ENCODE peak calls at places on chromosomes 6 and 20, in ten cellular contexts. U, T, J, B, P, Z, M, K, Q and X are unnamed samples.

GRCh38 chr6:154508573-154509375 is 1.7 kb downstream of the CNKSR3 start:
- DNase-seq in T (no peak), P (no peak), U (no peak), Q (peak), B (peak), J (no peak), K (peak), Z (no peak), M (peak), X (no peak)

GRCh38 chr6:106417572-106418147 is 57.1 kb downstream of the CRYBG1 start:
- DNase-seq in U (no peak), M (no peak), J (no peak), Q (no peak), P (no peak), K (no peak), Z (no peak), T (no peak), B (peak), X (no peak)

GRCh38 chr6:53359088-53359842 is 10.5 kb upstream of the ELOVL5 start:
- DNase-seq in B (peak), K (peak), J (peak), U (peak), M (peak), Z (peak), T (peak), Q (peak), P (peak), X (peak)

GRCh38 chr6:30060634-30060981 is 457 bp upstream of the POLR1H start:
- DNase-seq in U (no peak), T (peak), Q (no peak), J (peak), P (peak), B (peak), K (peak), Z (peak), M (no peak), X (no peak)

GRCh38 chr6:127343753-127344659 is 597 bp upstream of the ECHDC1 start:
- DNase-seq in Z (no peak), J (peak), U (no peak), B (no peak), M (no peak), K (peak), Q (peak), T (no peak), P (peak), X (peak)

GRCh38 chr6:151143806-151144205 is 96.0 kb upstream of the AKAP12 start:
- DNase-seq in P (no peak), B (no peak), U (no peak), J (no peak), Z (no peak), T (no peak), K (no peak), M (no peak), Q (no peak), X (no peak)

GRCh38 chr6:108771421-108771820 is 76.8 kb upstream of the ARMC2 start:
- DNase-seq in B (no peak), J (no peak), T (no peak), P (no peak), Z (no peak), U (no peak), K (peak), M (no peak), Q (no peak), X (no peak)

GRCh38 chr6:117399126-117399525 is 26.6 kb downstream of the ROS1 start:
- DNase-seq in Z (no peak), M (no peak), Q (no peak), J (no peak), U (no peak), B (no peak), P (no peak), K (no peak), T (no peak), X (no peak)

GRCh38 chr6:109852713-109853112 is 125.4 kb upstream of the GPR6 start:
- DNase-seq in M (no peak), Z (no peak), P (no peak), B (no peak), T (no peak), J (no peak), K (no peak), U (no peak), Q (no peak), X (no peak)

GRCh38 chr20:3786126-3786484 is 435 bp downstream of the CENPB start:
- DNase-seq in M (peak), P (peak), J (peak), Z (no peak), U (peak), K (peak), B (peak), T (peak), Q (peak), X (peak)

GRCh38 chr20:35432430-35432735 is 5.6 kb downstream of the GDF5 start:
- DNase-seq in B (no peak), U (no peak), Q (no peak), M (no peak), T (no peak), K (no peak), J (no peak), Z (no peak), P (no peak), X (no peak)
- TF ChIP-seq CTCF in B (no peak), U (no peak), Q (no peak), M (no peak), T (no peak), K (no peak), J (no peak), Z (no peak), P (peak), X (no peak)

GRCh38 chr6:25178336-25178735 is 100.8 kb upstream of the CARMIL1 start:
- DNase-seq in M (no peak), B (no peak), Z (no peak), J (no peak), U (no peak), P (no peak), Q (no peak), T (no peak), K (no peak), X (no peak)

GRCh38 chr6:25179051-25179778 is 100.0 kb upstream of the CARMIL1 start:
- DNase-seq in Q (no peak), J (no peak), K (peak), Z (no peak), B (no peak), P (peak), U (no peak), T (no peak), M (no peak), X (no peak)

GRCh38 chr6:25177629-25178028 is 101.5 kb upstream of the CARMIL1 start:
- DNase-seq in B (no peak), T (no peak), Z (no peak), M (no peak), K (no peak), Q (no peak), J (no peak), P (no peak), U (no peak), X (no peak)

GRCh38 chr6:25180630-25181375 is 98.4 kb upstream of the CARMIL1 start:
- DNase-seq in K (no peak), B (no peak), P (no peak), M (no peak), T (no peak), U (no peak), Z (no peak), J (no peak), Q (no peak), X (no peak)

DNA sequence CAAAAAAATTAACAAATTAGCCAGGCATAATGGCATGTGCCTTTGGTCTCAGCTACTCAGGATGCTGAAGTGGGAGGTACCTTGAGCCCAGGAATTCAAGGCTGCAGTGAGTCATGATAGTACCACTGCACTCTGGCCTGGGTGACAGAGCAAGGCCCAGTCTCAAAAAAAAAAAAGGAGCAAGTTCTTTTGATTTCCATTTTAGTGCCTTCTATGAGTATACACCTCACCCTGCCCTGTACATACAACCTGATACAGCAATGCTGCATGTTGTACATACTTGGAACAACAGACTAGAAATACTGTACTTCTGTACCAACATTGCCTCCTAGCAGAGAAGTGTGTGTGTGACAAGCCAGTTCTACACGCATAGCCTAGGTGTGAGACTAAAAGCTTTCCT is 97.3 kb upstream of the CARMIL1 start:
- DNase-seq in Z (no peak), Q (no peak), K (peak), P (peak), B (no peak), M (peak), T (no peak), U (no peak), J (no peak), X (no peak)
- TF ChIP-seq CTCF in Z (no peak), Q (no peak), K (no peak), P (no peak), B (no peak), M (no peak), T (no peak), U (no peak), J (no peak), X (no peak)

DNA sequence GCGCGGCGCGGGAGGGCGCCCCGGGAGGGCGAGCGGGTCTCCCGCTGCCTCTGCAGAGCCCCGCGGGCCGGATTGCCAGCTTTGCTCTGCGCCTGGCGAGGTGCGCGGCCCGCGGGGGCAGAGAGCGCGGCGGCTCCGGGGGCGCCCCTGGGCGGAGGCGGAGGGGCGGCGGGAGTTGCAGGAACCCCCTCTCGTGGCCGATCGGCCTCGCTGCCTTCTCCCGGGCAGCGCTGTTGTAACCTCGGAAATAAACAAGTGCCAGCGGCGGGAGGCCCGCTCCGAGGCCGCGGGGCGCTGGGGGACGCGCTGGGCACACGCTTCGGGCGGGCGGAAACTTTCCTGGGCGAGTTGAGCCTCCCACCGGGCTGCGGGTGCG is 1.2 kb downstream of the CDH4 start:
- DNase-seq in J (no peak), U (no peak), M (no peak), K (peak), B (no peak), T (peak), Q (peak), P (no peak), Z (no peak), X (no peak)
- TF ChIP-seq CTCF in J (no peak), U (no peak), M (no peak), K (peak), B (no peak), T (no peak), Q (no peak), P (no peak), Z (no peak), X (no peak)

GRCh38 chr6:16505711-16506362 is 255.4 kb downstream of the ATXN1 start:
- DNase-seq in Q (no peak), M (no peak), K (peak), J (no peak), T (no peak), U (peak), B (no peak), Z (no peak), P (peak), X (no peak)
- TF ChIP-seq CTCF in Q (peak), M (no peak), K (peak), J (no peak), T (no peak), U (no peak), B (no peak), Z (no peak), P (no peak), X (no peak)

GRCh38 chr20:17883592-17884317 is 84.8 kb downstream of the SNX5 start:
- DNase-seq in M (no peak), P (no peak), Q (no peak), K (no peak), U (no peak), Z (no peak), J (no peak), B (no peak), T (no peak), X (no peak)
- TF ChIP-seq CTCF in M (no peak), P (no peak), Q (no peak), K (no peak), U (no peak), Z (no peak), J (no peak), B (no peak), T (no peak), X (no peak)

GRCh38 chr6:45411959-45412358 is 34.2 kb upstream of the SUPT3H start:
- DNase-seq in T (no peak), K (no peak), M (no peak), B (no peak), P (no peak), Q (no peak), J (no peak), Z (no peak), U (no peak), X (no peak)

GRCh38 chr6:45416700-45417099 is 39.0 kb upstream of the SUPT3H start:
- DNase-seq in P (no peak), U (no peak), K (peak), M (no peak), T (no peak), Z (no peak), B (no peak), J (no peak), Q (no peak), X (no peak)

GRCh38 chr6:45417461-45417860 is 39.7 kb upstream of the SUPT3H start:
- DNase-seq in B (no peak), U (no peak), T (no peak), P (no peak), Q (no peak), Z (no peak), K (no peak), J (no peak), M (no peak), X (no peak)

GRCh38 chr6:45415778-45416518 is 38.2 kb upstream of the SUPT3H start:
- DNase-seq in P (no peak), K (no peak), Q (no peak), Z (no peak), U (no peak), M (no peak), T (no peak), B (no peak), J (no peak), X (no peak)

DNA sequence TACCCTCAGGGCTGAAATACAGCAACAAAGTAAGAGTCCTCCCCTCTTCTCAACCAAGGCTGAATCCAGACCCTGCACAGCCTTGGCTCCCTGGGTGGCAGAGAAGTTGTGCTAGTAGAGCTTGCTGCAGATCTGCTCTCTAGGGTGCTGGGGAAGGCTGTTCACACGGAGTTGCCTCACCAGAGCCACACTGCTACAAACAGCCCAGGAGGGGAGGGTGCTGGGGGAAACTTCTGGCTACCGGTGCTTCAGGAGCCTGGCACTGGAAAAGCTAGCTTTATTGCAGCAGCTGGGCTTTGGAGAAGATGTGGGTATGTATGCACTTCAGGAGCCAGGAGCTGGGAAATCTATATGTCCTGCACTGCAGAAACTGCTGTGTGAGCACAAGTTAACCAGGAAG is 37.6 kb upstream of the SUPT3H start:
- DNase-seq in M (no peak), J (peak), P (no peak), Z (no peak), K (no peak), U (no peak), B (no peak), Q (no peak), T (no peak), X (no peak)
- TF ChIP-seq CTCF in M (no peak), J (no peak), P (no peak), Z (no peak), K (no peak), U (no peak), B (no peak), Q (no peak), T (no peak), X (no peak)